ENCODE peak calls at places on chromosomes 1 and 21, in five cellular contexts. N is PC-9, Q is GM13976, L is BE2C, A is AG04449. X is an unnamed sample.

GRCh38 chr1:159008744-159009188 is 941 bp upstream of the IFI16 start:
- DNase-seq in N (no peak), Q (peak; percentile 37), L (no peak), A (no peak), X (no peak)

GRCh38 chr1:102089791-102090190 is 93.1 kb upstream of the OLFM3 start:
- DNase-seq in N (no peak), Q (no peak), L (no peak), A (no peak), X (no peak)

GRCh38 chr1:206419250-206419649 is 51.0 kb upstream of the IKBKE start:
- DNase-seq in N (peak; percentile 89), Q (no peak), L (no peak), A (no peak), X (no peak)

GRCh38 chr1:169245706-169246105 is 121.9 kb downstream of the NME7 start:
- DNase-seq in N (no peak), Q (no peak), L (no peak), A (no peak), X (no peak)

GRCh38 chr1:204296431-204296988 is 63.2 kb downstream of the PLEKHA6 start:
- DNase-seq in N (peak; percentile 75), Q (no peak), L (no peak), A (peak; percentile 91), X (peak; percentile 58)

GRCh38 chr21:42405064-42406059 is 1.7 kb downstream of the UBASH3A start:
- DNase-seq in N (no peak), Q (no peak), L (no peak), A (no peak), X (no peak)

GRCh38 chr1:198128528-198128927 is 28.3 kb upstream of the NEK7 start:
- DNase-seq in N (no peak), Q (no peak), L (no peak), A (no peak), X (no peak)

GRCh38 chr1:227357229-227358078 is 39.2 kb upstream of the CDC42BPA start:
- DNase-seq in N (peak; percentile 89), Q (no peak), L (peak; percentile 78), A (no peak), X (peak; percentile 46)

GRCh38 chr21:34724857-34725195 is 56.0 kb downstream of the CLIC6 start:
- DNase-seq in N (no peak), Q (no peak), L (no peak), A (no peak), X (no peak)

GRCh38 chr21:34726627-34727337 is 58.0 kb downstream of the CLIC6 start:
- DNase-seq in N (peak; percentile 35), Q (no peak), L (no peak), A (no peak), X (no peak)

GRCh38 chr21:34724131-34724856 is 55.5 kb downstream of the CLIC6 start:
- DNase-seq in N (no peak), Q (no peak), L (no peak), A (no peak), X (no peak)

GRCh38 chr21:34728479-34728878 is 59.7 kb downstream of the CLIC6 start:
- DNase-seq in N (no peak), Q (no peak), L (no peak), A (no peak), X (no peak)

DNA sequence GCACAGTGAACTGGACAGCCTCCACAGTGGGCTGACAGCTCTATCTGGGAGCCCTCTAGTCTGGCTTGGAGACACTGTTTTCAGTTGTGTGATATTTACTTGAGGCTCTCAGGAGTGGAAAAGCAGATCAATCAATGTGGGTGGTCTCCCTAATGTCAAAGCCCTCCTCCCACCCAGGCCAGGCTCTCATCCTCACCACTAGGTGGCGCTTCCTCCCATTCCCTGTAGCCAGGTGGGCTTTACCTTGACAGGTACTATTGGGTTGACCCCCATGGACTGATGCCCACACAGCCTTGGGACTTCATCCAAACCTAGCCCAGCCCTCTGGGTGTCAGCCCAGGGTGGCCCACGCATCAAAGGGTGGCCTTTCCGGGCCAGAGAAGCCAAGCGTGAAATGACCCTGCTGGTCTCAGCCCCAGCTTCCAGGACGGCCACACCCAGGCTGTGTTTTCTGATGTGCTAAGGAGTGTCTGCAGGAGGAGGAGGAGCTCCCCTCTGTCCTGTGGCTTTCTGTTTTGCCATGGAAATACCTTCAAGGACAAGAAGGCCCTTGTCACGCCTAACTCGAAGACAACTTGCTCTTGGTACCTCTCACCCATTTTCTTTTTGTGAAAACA is 54.0 kb downstream of the CLIC6 start:
- DNase-seq in N (no peak), Q (peak; percentile 58), L (no peak), A (no peak), X (no peak)
- TF ChIP-seq CTCF in N (peak; percentile 64), Q (peak; percentile 43), L (peak; percentile 43), A (peak; percentile 24), X (peak; percentile 28)

GRCh38 chr1:40855513-40855912 is 6.7 kb downstream of the CITED4 start:
- DNase-seq in N (no peak), Q (no peak), L (peak; percentile 19), A (no peak), X (no peak)
- TF ChIP-seq CTCF in N (no peak), Q (peak; percentile 18), L (peak; percentile 38), A (no peak), X (peak; percentile 21)

GRCh38 chr1:117658676-117659075 is 52.8 kb downstream of the TENT5C start:
- DNase-seq in N (no peak), Q (no peak), L (no peak), A (no peak), X (no peak)
- TF ChIP-seq CTCF in N (no peak), Q (no peak), L (no peak), A (no peak), X (no peak)

GRCh38 chr1:117059678-117060440 is at the start of gene TTF2:
- DNase-seq in N (peak; percentile 100), Q (peak; percentile 96), L (peak; percentile 95), A (peak; percentile 86), X (peak; percentile 90)
- TF ChIP-seq CTCF in N (peak; percentile 50), Q (peak; percentile 11), L (peak; percentile 41), A (no peak), X (no peak)

GRCh38 chr1:41444246-41444645 is 40.2 kb downstream of the EDN2 start:
- DNase-seq in N (no peak), Q (no peak), L (no peak), A (no peak), X (no peak)
- TF ChIP-seq CTCF in N (peak; percentile 57), Q (no peak), L (peak; percentile 42), A (peak; percentile 3), X (no peak)

GRCh38 chr1:151581446-151581845 is 30.4 kb upstream of the SNX27 start:
- DNase-seq in N (no peak), Q (no peak), L (no peak), A (no peak), X (no peak)
- TF ChIP-seq CTCF in N (no peak), Q (no peak), L (no peak), A (no peak), X (no peak)

GRCh38 chr1:161864577-161864976 is 98.5 kb downstream of the ATF6 start:
- DNase-seq in N (no peak), Q (no peak), L (no peak), A (no peak), X (no peak)
- TF ChIP-seq CTCF in N (no peak), Q (peak; percentile 30), L (peak; percentile 25), A (peak; percentile 54), X (peak; percentile 59)

GRCh38 chr1:113904674-113905434 is at the start of the genes AP4B1 and DCLRE1B:
- DNase-seq in N (peak; percentile 100), Q (peak; percentile 97), L (peak; percentile 99), A (peak; percentile 99), X (peak; percentile 100)
- TF ChIP-seq CTCF in N (peak; percentile 69), Q (peak; percentile 79), L (peak; percentile 68), A (peak; percentile 94), X (peak; percentile 82)

DNA sequence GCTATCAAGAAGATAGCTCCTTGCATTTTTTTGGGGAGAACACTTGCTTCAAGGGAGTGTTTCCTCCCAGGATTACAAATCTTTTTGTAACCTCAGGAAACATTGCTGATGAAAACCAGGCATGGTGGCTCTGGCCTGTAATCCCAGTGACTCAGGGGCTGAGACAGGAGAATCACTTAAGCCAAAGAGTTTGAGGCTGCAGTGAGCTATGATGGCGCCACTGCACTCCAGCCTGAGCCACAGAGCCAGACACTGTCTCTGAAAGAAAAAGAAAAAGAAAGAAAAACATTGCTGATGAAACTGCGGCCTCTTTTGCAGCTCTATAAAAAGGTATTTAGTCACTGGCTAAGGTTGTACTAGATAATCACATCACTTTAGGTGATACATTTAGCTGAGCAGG is 7.3 kb downstream of the RNU1-2 start:
- DNase-seq in N (no peak), Q (no peak), L (no peak), A (no peak), X (no peak)
- TF ChIP-seq CTCF in N (no peak), Q (no peak), L (no peak), A (no peak), X (no peak)

GRCh38 chr1:59219926-59220325 is 77.0 kb upstream of the FGGY start:
- DNase-seq in N (no peak), Q (no peak), L (no peak), A (no peak), X (no peak)

GRCh38 chr1:59215766-59216291 is 81.1 kb upstream of the FGGY start:
- DNase-seq in N (peak; percentile 39), Q (no peak), L (no peak), A (no peak), X (no peak)

GRCh38 chr1:59218521-59219236 is 78.2 kb upstream of the FGGY start:
- DNase-seq in N (peak; percentile 40), Q (no peak), L (no peak), A (no peak), X (no peak)

GRCh38 chr1:59212715-59213114 is 84.2 kb upstream of the FGGY start:
- DNase-seq in N (no peak), Q (no peak), L (no peak), A (no peak), X (no peak)

DNA sequence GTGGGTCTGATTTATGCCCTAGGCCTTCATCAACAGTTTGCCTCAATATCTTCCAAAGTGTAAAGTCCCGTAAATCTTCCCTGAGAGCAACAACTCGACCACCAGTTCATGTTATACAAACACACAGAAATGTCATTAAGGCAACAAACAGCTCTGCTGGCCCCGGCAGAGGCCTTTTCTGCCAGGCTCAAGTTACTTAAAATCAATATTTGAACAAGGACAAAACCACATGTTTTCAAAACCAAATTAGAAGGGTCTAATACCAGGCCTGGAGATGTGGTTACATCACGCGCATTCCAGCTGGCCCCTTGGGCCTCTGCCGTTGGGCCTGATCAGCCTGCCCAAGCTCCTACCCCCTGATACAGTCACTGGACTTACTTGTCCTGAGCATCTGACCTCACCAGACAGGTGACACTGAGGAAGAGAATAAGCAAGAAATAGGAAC is 82.1 kb upstream of the FGGY start:
- DNase-seq in N (peak; percentile 58), Q (no peak), L (no peak), A (no peak), X (no peak)
- TF ChIP-seq CTCF in N (no peak), Q (no peak), L (no peak), A (no peak), X (no peak)